ENCODE peak calls at places on chromosomes 13 and 19, in eight cellular contexts. O is NCI-H1417; N is NCI-H446 treated with DMSO at 0.1 percent for 48 hours; P is naive thymus-derived CD8-positive, alpha-beta T cell; I is fibroblast of mammary gland; D is T-helper 2 cell treated with Interferon-gamma antibody and Interleukin-4, amounts not matched to agents 5 μg/mL and 100 μg/mL, for 36 hours; J is HTR-8/SVneo; Q is left ventricle myocardium superior. C is an unnamed sample.

GRCh38 chr13:50584856-50585580 is 258.5 kb downstream of the DLEU7 start:
- DNase-seq in O (peak; percentile 73), N (no peak), P (no peak), I (no peak), D (no peak), J (no peak), Q (no peak), C (peak; percentile 58)

GRCh38 chr13:37475966-37476365 is 122.6 kb downstream of the POSTN start:
- DNase-seq in O (no peak), N (no peak), P (no peak), I (no peak), D (no peak), J (no peak), Q (no peak), C (no peak)

GRCh38 chr19:34662919-34663318 is 14.0 kb downstream of the SCGB2B2 start:
- DNase-seq in O (peak; percentile 14), N (peak; percentile 15), P (no peak), I (peak; percentile 25), D (no peak), J (no peak), Q (no peak), C (peak; percentile 17)

GRCh38 chr13:105412171-105412570 is 1123.3 kb downstream of the EFNB2 start:
- DNase-seq in O (no peak), N (no peak), P (no peak), I (no peak), D (no peak), J (no peak), Q (no peak), C (no peak)

GRCh38 chr19:6639439-6639838 is 30.5 kb downstream of the TNFSF14 start:
- DNase-seq in O (no peak), N (no peak), P (no peak), I (peak; percentile 44), D (peak; percentile 71), J (no peak), Q (no peak), C (no peak)

GRCh38 chr19:56637976-56638555 is 4.9 kb upstream of the SMIM17 start:
- DNase-seq in O (no peak), N (no peak), P (no peak), I (peak; percentile 74), D (peak; percentile 18), J (peak; percentile 45), Q (peak; percentile 85), C (peak; percentile 78)

GRCh38 chr13:59609421-59609820 is 554.3 kb downstream of the DIAPH3 start:
- DNase-seq in O (no peak), N (no peak), P (no peak), I (no peak), D (no peak), J (no peak), Q (no peak), C (no peak)

GRCh38 chr13:52048516-52048915 is 24.0 kb downstream of the UTP14C start:
- DNase-seq in O (no peak), N (no peak), P (no peak), I (peak; percentile 33), D (no peak), J (no peak), Q (no peak), C (peak; percentile 34)

GRCh38 chr13:26965976-26966375 is 205.4 kb upstream of the GPR12 start:
- DNase-seq in O (no peak), N (peak; percentile 77), P (no peak), I (peak; percentile 68), D (no peak), J (no peak), Q (peak; percentile 83), C (peak; percentile 77)

GRCh38 chr19:12952488-12953455 is 4.3 kb downstream of the GADD45GIP1 start:
- DNase-seq in O (no peak), N (peak; percentile 91), P (no peak), I (peak; percentile 87), D (no peak), J (no peak), Q (peak; percentile 51), C (peak; percentile 35)

GRCh38 chr13:94550030-94550738 is 45.8 kb downstream of the TGDS start:
- DNase-seq in O (peak; percentile 54), N (no peak), P (no peak), I (peak; percentile 52), D (no peak), J (peak; percentile 24), Q (no peak), C (peak; percentile 34)

GRCh38 chr13:50124536-50125305 is 109.5 kb downstream of the KCNRG start:
- DNase-seq in O (peak; percentile 91), N (no peak), P (peak; percentile 95), I (peak; percentile 38), D (no peak), J (no peak), Q (peak; percentile 97), C (peak; percentile 63)

GRCh38 chr13:63288576-63288975 is 1872.9 kb upstream of the PCDH20 start:
- DNase-seq in O (no peak), N (no peak), P (no peak), I (no peak), D (no peak), J (no peak), Q (no peak), C (no peak)

GRCh38 chr19:23395041-23395721 is at the start of gene ZNF91:
- DNase-seq in O (peak; percentile 50), N (peak; percentile 69), P (peak; percentile 77), I (peak; percentile 96), D (peak; percentile 91), J (peak; percentile 76), Q (peak; percentile 95), C (peak; percentile 94)

GRCh38 chr19:35142531-35143230 is 374 bp upstream of the FXYD7 start:
- DNase-seq in O (no peak), N (no peak), P (peak; percentile 81), I (no peak), D (peak; percentile 44), J (no peak), Q (peak; percentile 71), C (peak; percentile 29)

GRCh38 chr13:19664481-19665230 is 31.2 kb downstream of the MPHOSPH8 start:
- DNase-seq in O (no peak), N (no peak), P (no peak), I (no peak), D (no peak), J (no peak), Q (no peak), C (no peak)

GRCh38 chr13:107238262-107238661 is 670.3 kb upstream of the ARGLU1 start:
- DNase-seq in O (no peak), N (no peak), P (no peak), I (no peak), D (no peak), J (no peak), Q (no peak), C (no peak)

GRCh38 chr13:62997038-62997619 is 1581.5 kb upstream of the PCDH20 start:
- DNase-seq in O (no peak), N (no peak), P (no peak), I (no peak), D (no peak), J (no peak), Q (no peak), C (no peak)

GRCh38 chr13:33379597-33379996 is 94.0 kb upstream of the STARD13 start:
- DNase-seq in O (peak; percentile 20), N (no peak), P (no peak), I (no peak), D (no peak), J (no peak), Q (no peak), C (no peak)

GRCh38 chr13:44989941-44990340 is 603 bp downstream of the GPALPP1 start:
- DNase-seq in O (no peak), N (no peak), P (no peak), I (no peak), D (no peak), J (no peak), Q (no peak), C (peak; percentile 8)

GRCh38 chr19:55066107-55066709 is 3.3 kb upstream of the RDH13 start:
- DNase-seq in O (no peak), N (no peak), P (no peak), I (no peak), D (no peak), J (no peak), Q (no peak), C (no peak)

GRCh38 chr19:8306235-8307054 is 1.7 kb downstream of the CD320 start:
- DNase-seq in O (no peak), N (no peak), P (no peak), I (no peak), D (no peak), J (no peak), Q (no peak), C (no peak)